ENCODE peak calls at places on chromosomes 11 and 22, in seven cellular contexts. N is ovary; G is NT2/D1; Z is CD8-positive, alpha-beta T cell; X is left ventricle myocardium inferior; L is cardiac muscle cell; R is kidney. D is an unnamed sample. For H3K4me1, the result is how much of the 10 kb centered on the place peaks cover.

GRCh38 chr11:33997473-33998347 is 53.8 kb upstream of the CAPRIN1 start:
- DNase-seq in N (no peak), G (no peak), Z (no peak), X (no peak), L (peak), R (no peak), D (peak)

GRCh38 chr11:111465400-111465799 is 46.8 kb downstream of the BTG4 start:
- DNase-seq in N (no peak), G (no peak), Z (no peak), X (no peak), L (no peak), R (no peak), D (no peak)

GRCh38 chr11:12019337-12019736 is 10.9 kb upstream of the DKK3 start:
- DNase-seq in N (no peak), G (no peak), Z (no peak), X (no peak), L (peak), R (no peak), D (no peak)

GRCh38 chr22:17832665-17833064 is 58.4 kb upstream of the BID start:
- DNase-seq in N (no peak), G (no peak), Z (no peak), X (peak), L (no peak), R (no peak), D (no peak)

GRCh38 chr11:110251837-110252236 is 44.6 kb downstream of the RDX start:
- DNase-seq in N (no peak), G (no peak), Z (no peak), X (no peak), L (peak), R (no peak), D (peak)

GRCh38 chr11:3109921-3110706 is 52.9 kb upstream of the CARS1 start:
- DNase-seq in N (peak), G (peak), Z (peak), X (no peak), L (peak), R (peak), D (peak)

GRCh38 chr11:16958833-16959232 is 55.4 kb downstream of the PLEKHA7 start:
- DNase-seq in N (no peak), G (no peak), Z (no peak), X (no peak), L (no peak), R (no peak), D (no peak)

GRCh38 chr22:35484651-35485372 is 55.8 kb upstream of the RASD2 start:
- DNase-seq in N (no peak), G (no peak), Z (no peak), X (no peak), L (no peak), R (no peak), D (no peak)

GRCh38 chr22:31578171-31578570 is 81.8 kb downstream of the SFI1 start:
- DNase-seq in N (no peak), G (no peak), Z (no peak), X (no peak), L (no peak), R (no peak), D (no peak)

GRCh38 chr22:37455896-37456295 is 28.6 kb upstream of the ELFN2 start:
- DNase-seq in N (no peak), G (no peak), Z (no peak), X (no peak), L (no peak), R (no peak), D (peak)

GRCh38 chr11:78460468-78460867 is 42.8 kb upstream of the GAB2 start:
- DNase-seq in N (no peak), G (no peak), Z (no peak), X (no peak), L (peak), R (no peak), D (peak)

GRCh38 chr11:47433991-47434786 is 8.0 kb upstream of the PSMC3 start:
- DNase-seq in N (no peak), G (no peak), Z (no peak), X (no peak), L (peak), R (no peak), D (no peak)

GRCh38 chr11:44286268-44286880 is 23.6 kb downstream of the ALX4 start:
- DNase-seq in N (peak), G (peak), Z (peak), X (no peak), L (peak), R (no peak), D (peak)

GRCh38 chr11:64094463-64095223 is 58.9 kb downstream of the FLRT1 start:
- DNase-seq in N (no peak), G (no peak), Z (no peak), X (no peak), L (peak), R (no peak), D (no peak)

GRCh38 chr11:27319065-27319464 is 44.0 kb downstream of the CCDC34 start:
- DNase-seq in N (no peak), G (no peak), Z (no peak), X (no peak), L (peak), R (no peak), D (no peak)

GRCh38 chr22:50105529-50106100 is 15.8 kb downstream of the MOV10L1 start:
- DNase-seq in N (no peak), G (no peak), Z (no peak), X (no peak), L (peak), R (no peak), D (no peak)

GRCh38 chr11:115721309-115722007 is 217.2 kb upstream of the CADM1 start:
- DNase-seq in N (no peak), G (no peak), Z (no peak), X (no peak), L (no peak), R (peak), D (no peak)

GRCh38 chr11:199004-199581 is 6.2 kb downstream of the SCGB1C1 start:
- DNase-seq in N (peak), G (no peak), Z (no peak), X (no peak), L (no peak), R (peak), D (no peak)

GRCh38 chr22:24189249-24190158 is 8.2 kb downstream of the SUSD2 start:
- DNase-seq in N (peak), G (no peak), Z (no peak), X (peak), L (peak), R (peak), D (peak)

GRCh38 chr11:113436672-113437252 is 38.4 kb downstream of the DRD2 start:
- DNase-seq in N (no peak), G (no peak), Z (no peak), X (no peak), L (no peak), R (no peak), D (no peak)

GRCh38 chr22:32917577-32918375 is 116.3 kb downstream of the TIMP3 start:
- DNase-seq in N (no peak), G (no peak), Z (no peak), X (peak), L (peak), R (no peak), D (no peak)

GRCh38 chr11:19628018-19628417 is 84.6 kb upstream of the NAV2 start:
- DNase-seq in N (peak), G (no peak), Z (no peak), X (peak), L (peak), R (peak), D (no peak)

GRCh38 chr22:44335903-44336803 is 23.4 kb upstream of the SHISAL1 start:
- DNase-seq in N (no peak), G (no peak), Z (no peak), X (no peak), L (no peak), R (no peak), D (no peak)

GRCh38 chr11:71284525-71285092 is 32.2 kb upstream of the SHANK2 start:
- DNase-seq in N (no peak), G (no peak), Z (no peak), X (no peak), L (no peak), R (no peak), D (no peak)

GRCh38 chr11:4095509-4096230 is 1.1 kb downstream of the RRM1 start:
- DNase-seq in N (no peak), G (no peak), Z (no peak), X (no peak), L (peak), R (no peak), D (no peak)

GRCh38 chr22:24772493-24773220 is 1.9 kb downstream of the PIWIL3 start:
- DNase-seq in N (no peak), G (peak), Z (no peak), X (no peak), L (peak), R (no peak), D (peak)

GRCh38 chr11:128336203-128336602 is 251.2 kb downstream of the ETS1 start:
- DNase-seq in N (no peak), G (no peak), Z (no peak), X (peak), L (peak), R (peak), D (no peak)

GRCh38 chr22:36386900-36387663 is 685 bp downstream of the MYH9 start:
- DNase-seq in N (peak), G (no peak), Z (no peak), X (peak), L (no peak), R (peak), D (no peak)

GRCh38 chr22:24997023-24997422 is 44.5 kb downstream of the KIAA1671 start:
- DNase-seq in N (no peak), G (no peak), Z (no peak), X (no peak), L (no peak), R (no peak), D (no peak)

GRCh38 chr11:3836903-3837302 is 3.9 kb downstream of the RHOG start:
- DNase-seq in N (no peak), G (no peak), Z (peak), X (peak), L (no peak), R (peak), D (no peak)

GRCh38 chr11:838441-839279 is 3.7 kb downstream of the POLR2L start:
- DNase-seq in N (no peak), G (no peak), Z (no peak), X (no peak), L (peak), R (no peak), D (no peak)

GRCh38 chr11:70073188-70073817 is 4.8 kb upstream of the ANO1 start:
- DNase-seq in N (no peak), G (no peak), Z (no peak), X (no peak), L (peak), R (no peak), D (peak)
- H3K4me3 ChIP-seq in N (no peak), G (no peak), Z (no peak), X (no peak), L (no peak), R (no peak), D (no peak)

GRCh38 chr11:62789576-62789975 is 2.2 kb downstream of the TMEM223 start:
- DNase-seq in N (no peak), G (no peak), Z (no peak), X (no peak), L (no peak), R (peak), D (no peak)
- H3K4me1 ChIP-seq in N (under half), G (under half), Z (under half), X (half or more), L (under half), R (under half), D (under half)

GRCh38 chr11:69297225-69297925 is 3.4 kb downstream of the MYEOV start:
- DNase-seq in N (peak), G (peak), Z (peak), X (peak), L (peak), R (peak), D (peak)

GRCh38 chr11:69299572-69299971 is 5.6 kb downstream of the MYEOV start:
- DNase-seq in N (no peak), G (no peak), Z (no peak), X (no peak), L (no peak), R (peak), D (no peak)

GRCh38 chr11:69296890-69297224 is 2.9 kb downstream of the MYEOV start:
- DNase-seq in N (no peak), G (no peak), Z (no peak), X (peak), L (no peak), R (no peak), D (no peak)

GRCh38 chr11:69298778-69299461 is 5.0 kb downstream of the MYEOV start:
- DNase-seq in N (no peak), G (no peak), Z (no peak), X (no peak), L (no peak), R (peak), D (no peak)

GRCh38 chr11:69297926-69298777 is 4.2 kb downstream of the MYEOV start:
- DNase-seq in N (no peak), G (no peak), Z (peak), X (peak), L (peak), R (peak), D (no peak)
- H3K4me3 ChIP-seq in N (no peak), G (no peak), Z (peak), X (peak), L (no peak), R (peak), D (peak)

GRCh38 chr11:118620529-118621070 is 13.2 kb downstream of the PHLDB1 start:
- DNase-seq in N (no peak), G (no peak), Z (no peak), X (peak), L (peak), R (peak), D (no peak)
- H3K4me1 ChIP-seq in N (under half), G (under half), Z (under half), X (half or more), L (under half), R (half or more), D (under half)

GRCh38 chr11:74630043-74630442 is 37.7 kb downstream of the POLD3 start:
- DNase-seq in N (no peak), G (no peak), Z (no peak), X (no peak), L (no peak), R (no peak), D (no peak)

GRCh38 chr11:74636633-74637184 is 44.3 kb downstream of the POLD3 start:
- DNase-seq in N (no peak), G (no peak), Z (no peak), X (no peak), L (peak), R (no peak), D (peak)

GRCh38 chr11:74633406-74634393 is 41.3 kb downstream of the POLD3 start:
- DNase-seq in N (no peak), G (no peak), Z (no peak), X (no peak), L (no peak), R (no peak), D (no peak)

GRCh38 chr11:74639533-74639932 is 47.2 kb downstream of the POLD3 start:
- DNase-seq in N (no peak), G (no peak), Z (no peak), X (no peak), L (peak), R (no peak), D (no peak)

GRCh38 chr11:74634537-74634936 is 42.2 kb downstream of the POLD3 start:
- DNase-seq in N (no peak), G (peak), Z (no peak), X (no peak), L (peak), R (no peak), D (peak)
- H3K4me3 ChIP-seq in N (no peak), G (no peak), Z (no peak), X (no peak), L (no peak), R (no peak), D (no peak)

GRCh38 chr22:46761539-46762237 is 762 bp upstream of the TBC1D22A start:
- DNase-seq in N (no peak), G (no peak), Z (no peak), X (no peak), L (peak), R (no peak), D (peak)

GRCh38 chr22:46763051-46763705 is 728 bp downstream of the TBC1D22A start:
- DNase-seq in N (no peak), G (no peak), Z (peak), X (peak), L (peak), R (peak), D (peak)

GRCh38 chr22:46764140-46764680 is 1.8 kb downstream of the TBC1D22A start:
- DNase-seq in N (no peak), G (no peak), Z (no peak), X (no peak), L (no peak), R (no peak), D (no peak)

GRCh38 chr22:46761017-46761416 is 1.4 kb upstream of the TBC1D22A start:
- DNase-seq in N (no peak), G (no peak), Z (no peak), X (no peak), L (no peak), R (no peak), D (no peak)

GRCh38 chr22:46762238-46763050 is at the start of gene TBC1D22A:
- DNase-seq in N (peak), G (peak), Z (peak), X (peak), L (peak), R (peak), D (peak)
- H3K4me1 ChIP-seq in N (under half), G (under half), Z (under half), X (half or more), L (under half), R (under half), D (under half)